ENCODE peak calls at places on chromosomes 11 and 22, in seven cellular contexts. K is K562, N is HCT116, Q is GM12878, E is SK-N-SH, C is H1, V is HepG2. Z is an unnamed sample.

GRCh38 chr11:123321641-123322040 is 108.4 kb upstream of the GRAMD1B start:
- DNase-seq in K (no peak), N (no peak), Q (no peak), E (no peak), C (no peak), V (no peak), Z (no peak)

GRCh38 chr11:15896544-15896943 is 459.8 kb downstream of the SOX6 start:
- DNase-seq in K (no peak), N (no peak), Q (no peak), E (no peak), C (no peak), V (no peak), Z (no peak)

GRCh38 chr11:112852141-112852853 is 108.9 kb upstream of the NCAM1 start:
- DNase-seq in K (no peak), N (no peak), Q (no peak), E (no peak), C (no peak), V (no peak), Z (no peak)

GRCh38 chr22:19714320-19715252 is at the start of gene SEPTIN5:
- DNase-seq in K (peak), N (no peak), Q (no peak), E (peak), C (peak), V (no peak), Z (peak)

GRCh38 chr11:48020092-48020755 is 39.9 kb downstream of the PTPRJ start:
- DNase-seq in K (no peak), N (no peak), Q (peak), E (no peak), C (no peak), V (no peak), Z (no peak)

GRCh38 chr11:57484141-57484710 is 23.9 kb downstream of the RTN4RL2 start:
- DNase-seq in K (no peak), N (no peak), Q (no peak), E (no peak), C (no peak), V (no peak), Z (no peak)

GRCh38 chr22:43370045-43370444 is 26.9 kb upstream of the SCUBE1 start:
- DNase-seq in K (no peak), N (no peak), Q (no peak), E (no peak), C (peak), V (no peak), Z (no peak)

GRCh38 chr11:67031791-67032561 is 9.0 kb downstream of the SYT12 start:
- DNase-seq in K (no peak), N (no peak), Q (no peak), E (no peak), C (no peak), V (no peak), Z (peak)

GRCh38 chr11:2525941-2526807 is 81.4 kb downstream of the KCNQ1 start:
- DNase-seq in K (no peak), N (no peak), Q (no peak), E (no peak), C (no peak), V (no peak), Z (no peak)

GRCh38 chr11:130582994-130583393 is 134.5 kb downstream of the ADAMTS15 start:
- DNase-seq in K (no peak), N (no peak), Q (no peak), E (no peak), C (no peak), V (no peak), Z (no peak)

GRCh38 chr11:128066429-128066828 is 520.9 kb downstream of the ETS1 start:
- DNase-seq in K (no peak), N (no peak), Q (no peak), E (no peak), C (no peak), V (no peak), Z (no peak)

GRCh38 chr11:105935791-105936190 is 86.2 kb downstream of the MSANTD4 start:
- DNase-seq in K (no peak), N (peak), Q (no peak), E (no peak), C (no peak), V (no peak), Z (no peak)

GRCh38 chr11:8744423-8744822 is 61.8 kb downstream of the RPL27A start:
- DNase-seq in K (no peak), N (no peak), Q (no peak), E (no peak), C (no peak), V (no peak), Z (no peak)

GRCh38 chr11:23252426-23252825 is 392.2 kb upstream of the CCDC179 start:
- DNase-seq in K (no peak), N (no peak), Q (no peak), E (no peak), C (no peak), V (no peak), Z (no peak)

GRCh38 chr11:117187007-117187406 is 8.5 kb downstream of the SIDT2 start:
- DNase-seq in K (no peak), N (no peak), Q (no peak), E (no peak), C (no peak), V (no peak), Z (no peak)

GRCh38 chr11:36702330-36703054 is 104.5 kb upstream of the RAG2 start:
- DNase-seq in K (peak), N (peak), Q (peak), E (peak), C (no peak), V (peak), Z (peak)

DNA sequence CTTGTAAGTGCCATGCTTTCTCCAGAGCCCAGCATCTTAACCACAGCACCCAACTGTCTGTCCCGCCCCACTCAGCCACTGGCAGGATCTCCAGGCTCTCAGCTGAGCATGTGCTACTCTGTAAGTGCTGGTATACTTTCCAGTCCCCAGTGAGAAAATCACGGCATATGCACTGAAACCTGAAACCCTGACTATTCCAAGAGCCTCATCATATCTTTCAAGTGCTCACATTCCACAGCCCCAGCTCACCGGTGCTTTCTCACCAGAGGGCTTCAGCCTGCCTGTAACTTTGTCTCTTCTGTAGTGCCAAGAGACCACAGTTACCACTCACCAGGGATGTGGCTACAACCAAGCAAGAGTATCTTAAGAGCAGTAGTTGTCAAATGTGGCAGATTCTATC is 24.4 kb upstream of the PAMR1 start:
- DNase-seq in K (no peak), N (no peak), Q (no peak), E (no peak), C (no peak), V (no peak), Z (peak)
- TF ChIP-seq JUND in K (no peak), N (no peak), Q (no peak), E (peak), C (no peak), V (no peak), Z (no peak)

DNA sequence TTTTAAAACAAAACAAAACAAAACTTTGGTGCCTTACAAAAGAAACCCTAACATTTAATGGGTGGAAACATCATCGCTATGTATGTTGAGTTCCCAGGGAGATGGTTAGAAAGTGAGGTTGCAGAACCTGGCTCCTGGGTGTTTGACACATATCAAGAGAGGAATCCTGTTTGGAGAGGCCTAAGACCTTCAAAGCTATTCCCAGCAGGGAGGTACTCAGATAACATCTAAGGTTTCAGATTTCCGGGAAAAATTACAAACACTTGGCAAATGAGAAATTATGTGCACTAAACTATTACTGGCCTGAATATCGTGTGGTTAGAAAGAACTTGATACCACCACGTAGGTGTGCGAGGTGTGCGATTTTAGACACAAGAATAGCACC is 18.5 kb downstream of the TRIM5 start:
- DNase-seq in K (no peak), N (no peak), Q (no peak), E (no peak), C (no peak), V (no peak), Z (no peak)
- TF ChIP-seq JUND in K (no peak), N (no peak), Q (no peak), E (no peak), C (no peak), V (no peak), Z (no peak)

GRCh38 chr11:27296406-27296994 is 66.5 kb downstream of the CCDC34 start:
- DNase-seq in K (peak), N (peak), Q (no peak), E (peak), C (no peak), V (peak), Z (peak)
- TF ChIP-seq JUND in K (no peak), N (no peak), Q (no peak), E (no peak), C (no peak), V (no peak), Z (no peak)

GRCh38 chr11:64846998-64847666 is 2.7 kb upstream of the CDC42BPG start:
- DNase-seq in K (peak), N (peak), Q (no peak), E (peak), C (peak), V (peak), Z (peak)

GRCh38 chr11:64848214-64848778 is 3.8 kb upstream of the CDC42BPG start:
- DNase-seq in K (peak), N (no peak), Q (no peak), E (no peak), C (no peak), V (no peak), Z (no peak)

GRCh38 chr11:64850979-64851567 is 6.6 kb upstream of the CDC42BPG start:
- DNase-seq in K (peak), N (no peak), Q (peak), E (no peak), C (peak), V (no peak), Z (no peak)

GRCh38 chr11:64849600-64850356 is 5.3 kb upstream of the CDC42BPG start:
- DNase-seq in K (no peak), N (no peak), Q (no peak), E (no peak), C (no peak), V (no peak), Z (no peak)

DNA sequence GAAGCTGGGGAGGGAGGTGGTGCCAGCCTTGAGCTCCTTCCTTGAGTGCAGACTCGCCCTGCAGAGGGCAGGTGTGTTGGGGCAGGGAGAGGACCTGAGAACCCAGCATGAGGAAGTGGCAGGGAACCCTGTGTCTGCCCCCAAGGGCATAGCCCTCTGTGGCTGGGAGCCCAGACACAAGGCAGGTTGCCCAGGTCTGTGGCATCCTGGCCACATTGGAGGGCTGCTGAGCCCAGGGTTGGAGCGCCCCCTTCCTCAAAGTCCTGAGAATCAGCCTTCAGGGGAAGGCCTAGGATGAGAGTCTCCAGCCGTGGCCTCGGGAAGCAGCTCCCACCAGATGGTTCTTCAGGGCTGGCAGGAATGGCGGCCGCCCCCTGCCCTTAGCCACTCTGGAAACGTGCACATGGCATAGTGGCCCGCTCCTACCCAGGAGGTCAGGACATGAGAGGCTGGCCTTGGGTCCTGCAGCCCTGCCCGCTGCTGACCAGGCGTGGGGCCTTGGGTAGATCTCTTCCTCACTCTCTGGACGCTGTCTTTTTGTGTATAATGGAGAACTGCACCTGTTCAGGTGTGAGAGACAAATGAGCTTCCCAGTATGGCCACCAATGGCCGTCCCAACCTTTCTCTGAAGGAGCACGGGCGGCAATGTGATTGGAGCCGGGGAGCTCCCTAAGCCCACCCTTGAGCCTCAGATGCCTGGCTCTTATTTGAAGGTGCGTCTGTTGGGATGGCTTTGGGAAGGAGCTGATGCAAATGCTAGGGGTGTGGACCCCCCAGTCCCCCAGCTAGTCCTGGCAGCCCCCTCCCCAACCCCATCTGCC is 4.5 kb upstream of the CDC42BPG start:
- DNase-seq in K (peak), N (no peak), Q (no peak), E (no peak), C (peak), V (no peak), Z (peak)
- TF ChIP-seq JUND in K (no peak), N (no peak), Q (no peak), E (no peak), C (no peak), V (no peak), Z (no peak)

GRCh38 chr11:115409116-115409663 is 95.0 kb downstream of the CADM1 start:
- DNase-seq in K (no peak), N (no peak), Q (no peak), E (no peak), C (no peak), V (no peak), Z (no peak)
- TF ChIP-seq JUND in K (no peak), N (no peak), Q (no peak), E (no peak), C (no peak), V (no peak), Z (no peak)

Z was measured in T47D.